ENCODE peak calls at places on chromosomes 1 and 21, in five cellular contexts. L is ovary, X is Peyer's patch, F is heart left ventricle, Y is brain microvascular endothelial cell. H is an unnamed sample.

GRCh38 chr1:158016651-158017335 is 23.3 kb downstream of the KIRREL1 start:
- DNase-seq in F (no peak), X (no peak), Y (no peak), L (no peak), H (no peak)

GRCh38 chr21:36693144-36694040 is 5.5 kb upstream of the SIM2 start:
- DNase-seq in Y (no peak), F (no peak), X (no peak), L (no peak), H (no peak)

GRCh38 chr21:25464275-25464674 is 143.0 kb downstream of the MRPL39 start:
- DNase-seq in L (no peak), F (no peak), Y (no peak), X (no peak), H (no peak)

GRCh38 chr1:21012937-21013336 is 163.8 kb downstream of the EIF4G3 start:
- DNase-seq in L (no peak), F (no peak), Y (no peak), X (no peak), H (no peak)

GRCh38 chr21:37263827-37264226 is 3.3 kb downstream of the VPS26C start:
- DNase-seq in X (no peak), L (no peak), F (no peak), Y (peak; percentile 5), H (no peak)

GRCh38 chr21:16330340-16331319 is 600.8 kb downstream of the USP25 start:
- DNase-seq in Y (peak; percentile 71), L (no peak), X (no peak), F (no peak), H (peak; percentile 33)

GRCh38 chr1:54290443-54291184 is 90.6 kb downstream of the MRPL37 start:
- DNase-seq in F (no peak), X (peak; percentile 69), L (no peak), Y (no peak), H (peak; percentile 56)

GRCh38 chr1:221858758-221859157 is 116.9 kb upstream of the DUSP10 start:
- DNase-seq in Y (peak; percentile 70), F (no peak), L (no peak), X (no peak), H (no peak)

GRCh38 chr1:11289064-11289463 is 16.1 kb downstream of the UBIAD1 start:
- DNase-seq in L (no peak), Y (no peak), X (no peak), F (no peak), H (no peak)

GRCh38 chr1:36284061-36284460 is 22.1 kb upstream of the SH3D21 start:
- DNase-seq in Y (no peak), L (no peak), F (no peak), X (no peak), H (no peak)

GRCh38 chr21:26961704-26962103 is 5.2 kb downstream of the ADAMTS5 start:
- DNase-seq in X (no peak), F (no peak), Y (no peak), L (peak; percentile 22), H (no peak)

GRCh38 chr1:226644541-226645176 is 94.4 kb downstream of the ITPKB start:
- DNase-seq in F (peak; percentile 20), Y (no peak), X (no peak), L (no peak), H (no peak)

GRCh38 chr1:17545354-17545753 is 5.9 kb downstream of the ARHGEF10L start:
- DNase-seq in F (no peak), L (no peak), X (no peak), Y (no peak), H (no peak)
- H3K27ac ChIP-seq in F (no peak overlapping the region), L (no peak overlapping the region), X (peak overlapping the region; percentile 22), Y (no peak overlapping the region), H (no peak overlapping the region)

GRCh38 chr1:208237241-208237640 is 6.9 kb downstream of the PLXNA2 start:
- DNase-seq in Y (no peak), X (no peak), F (no peak), L (no peak), H (no peak)

GRCh38 chr1:208240698-208241355 is 3.4 kb downstream of the PLXNA2 start:
- DNase-seq in X (no peak), F (no peak), L (peak; percentile 7), Y (no peak), H (no peak)

GRCh38 chr1:208241541-208241940 is 2.6 kb downstream of the PLXNA2 start:
- DNase-seq in L (no peak), Y (no peak), X (no peak), F (no peak), H (no peak)

GRCh38 chr1:208239518-208240381 is 4.4 kb downstream of the PLXNA2 start:
- DNase-seq in X (peak; percentile 69), F (no peak), Y (no peak), L (peak; percentile 14), H (no peak)

DNA sequence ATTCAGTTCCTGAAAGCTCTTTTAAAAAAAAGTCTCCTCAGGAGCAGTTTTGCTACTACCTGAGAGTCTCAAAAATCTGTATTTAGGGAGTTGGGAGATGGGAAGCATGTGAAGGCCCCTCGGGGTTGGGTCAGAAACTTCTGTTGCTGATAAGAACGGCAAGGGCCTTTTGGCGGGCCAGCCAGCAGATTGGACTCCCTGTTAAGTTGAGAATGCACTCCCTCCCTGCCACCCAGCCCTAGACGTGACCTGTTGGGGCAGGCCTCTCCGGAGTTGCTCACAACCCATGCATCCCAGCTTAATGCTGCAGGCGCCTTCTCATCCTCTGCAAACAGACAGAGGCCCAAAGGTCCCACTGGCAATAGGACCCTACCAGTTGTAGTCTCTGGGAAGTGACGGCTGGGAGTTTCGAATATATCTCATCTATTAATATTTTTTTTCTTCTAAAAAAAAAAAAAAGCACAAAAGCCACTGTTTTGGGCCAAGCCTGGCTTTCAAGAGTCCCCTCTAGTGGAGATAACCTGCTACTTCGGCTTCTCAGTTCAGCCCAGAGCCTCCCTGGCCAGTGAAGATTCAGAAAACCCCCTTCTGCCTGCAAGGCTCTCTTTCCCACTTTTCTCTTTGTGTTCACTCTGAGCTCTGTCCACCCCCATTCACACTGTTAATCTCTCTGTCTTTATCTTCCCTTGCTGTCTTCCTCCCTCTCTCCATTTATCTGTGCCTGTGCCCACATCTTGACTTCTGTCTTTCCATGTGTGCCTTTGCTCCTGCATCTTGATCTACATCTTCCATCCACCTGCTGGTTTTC is 5.3 kb downstream of the PLXNA2 start:
- DNase-seq in F (no peak), X (no peak), L (peak; percentile 46), Y (peak; percentile 56), H (peak; percentile 11)
- H3K27ac ChIP-seq in F (peak overlapping the region; percentile 42), X (peak overlapping the region; percentile 55), L (peak overlapping the region; percentile 42), Y (no peak overlapping the region), H (no peak overlapping the region)

DNA sequence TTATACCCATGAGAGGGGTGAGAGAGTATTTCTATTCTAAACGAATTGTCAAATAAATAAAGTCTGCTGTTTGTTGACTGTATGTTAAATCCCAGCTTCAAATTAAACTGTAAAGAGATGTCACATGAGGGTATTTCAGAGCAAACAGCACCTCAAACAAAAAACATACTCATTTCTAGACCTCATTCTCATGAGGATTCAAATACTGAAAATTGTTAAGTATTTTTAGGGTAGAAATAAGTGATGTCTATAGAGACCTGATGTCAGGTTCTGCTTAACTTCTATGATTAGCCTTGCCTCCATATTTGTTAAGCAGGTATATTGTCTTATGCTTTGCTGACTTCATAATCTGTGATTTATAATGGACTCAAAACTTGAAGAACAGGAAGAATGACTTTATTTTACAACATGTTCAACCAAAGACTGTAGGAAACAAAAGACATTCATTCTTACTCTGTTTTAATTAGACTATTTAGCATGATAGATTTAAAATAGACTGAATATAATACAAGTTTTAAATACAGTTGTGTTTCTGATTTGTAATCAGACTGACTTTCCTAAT is 63.0 kb downstream of the CDC14A start:
- DNase-seq in F (no peak), X (no peak), L (no peak), Y (no peak), H (no peak)
- H3K27ac ChIP-seq in F (no peak overlapping the region), X (no peak overlapping the region), L (no peak overlapping the region), Y (no peak overlapping the region), H (peak overlapping the region; percentile 44)

GRCh38 chr1:8241417-8242014 is 76.4 kb upstream of the SLC45A1 start:
- DNase-seq in Y (no peak), L (no peak), F (no peak), X (peak; percentile 87), H (no peak)

GRCh38 chr1:8238141-8239038 is 79.5 kb upstream of the SLC45A1 start:
- DNase-seq in X (peak; percentile 51), Y (peak; percentile 99), F (no peak), L (no peak), H (no peak)

GRCh38 chr1:8239039-8239305 is 78.9 kb upstream of the SLC45A1 start:
- DNase-seq in X (peak; percentile 68), F (no peak), Y (peak; percentile 46), L (peak; percentile 49), H (no peak)

GRCh38 chr1:8242498-8242897 is 75.4 kb upstream of the SLC45A1 start:
- DNase-seq in F (no peak), Y (no peak), L (no peak), X (no peak), H (no peak)

GRCh38 chr1:8239306-8240023 is 78.4 kb upstream of the SLC45A1 start:
- DNase-seq in X (peak; percentile 77), Y (peak; percentile 61), L (peak; percentile 37), F (no peak), H (no peak)
- H3K27ac ChIP-seq in X (peak overlapping the region; percentile 62), Y (peak overlapping the region; percentile 99), L (no peak overlapping the region), F (no peak overlapping the region), H (no peak overlapping the region)

GRCh38 chr1:41447995-41448770 is 36.3 kb downstream of the EDN2 start:
- DNase-seq in Y (no peak), X (no peak), F (no peak), L (no peak), H (no peak)
- H3K27ac ChIP-seq in Y (no peak overlapping the region), X (no peak overlapping the region), F (no peak overlapping the region), L (no peak overlapping the region), H (no peak overlapping the region)

DNA sequence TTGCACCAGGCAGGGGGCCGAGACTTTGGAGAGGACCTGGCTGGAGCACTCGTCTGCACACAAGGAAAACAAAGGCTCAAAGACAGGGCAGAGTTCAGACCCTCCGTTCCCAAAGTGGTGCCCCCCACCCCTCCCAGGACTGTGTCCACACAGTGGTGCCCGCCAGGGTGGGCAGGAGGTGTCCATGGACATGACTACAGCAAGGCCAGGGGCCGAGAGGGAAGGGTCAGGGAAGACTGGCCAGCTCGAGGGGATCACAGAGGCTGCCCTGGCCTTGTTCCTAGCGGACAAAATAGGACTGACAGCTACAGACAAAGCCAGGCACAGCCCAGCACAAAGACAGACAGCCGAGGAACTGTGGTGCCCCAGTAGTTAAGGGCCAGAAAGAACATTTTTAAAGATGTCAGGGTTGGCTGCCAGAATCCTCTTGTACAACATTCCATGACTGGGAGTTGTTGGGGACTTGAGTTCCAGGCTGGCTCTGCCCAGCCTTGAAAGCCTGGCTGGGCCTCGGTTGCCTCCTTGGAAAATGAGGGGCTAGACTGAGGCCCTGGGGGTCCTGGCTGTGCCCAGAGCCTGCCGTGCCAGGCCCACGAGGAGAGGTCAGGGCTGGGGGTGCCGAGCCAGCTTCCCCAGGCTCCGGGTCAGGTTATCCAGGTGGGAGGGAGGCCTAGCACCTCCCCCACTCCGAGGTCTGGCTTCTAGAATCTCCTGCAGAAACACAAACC is 63.7 kb downstream of the SLX9 start:
- DNase-seq in L (no peak), F (peak; percentile 24), X (no peak), Y (no peak), H (no peak)
- H3K27ac ChIP-seq in L (no peak overlapping the region), F (no peak overlapping the region), X (no peak overlapping the region), Y (no peak overlapping the region), H (no peak overlapping the region)

GRCh38 chr1:52602328-52603300 is at the start of gene GPX7:
- DNase-seq in L (peak; percentile 34), Y (peak; percentile 11), X (peak; percentile 73), F (peak; percentile 68), H (peak; percentile 68)
- H3K27ac ChIP-seq in L (peak within 1 kb of the TSS; percentile 87), Y (no peak within 1 kb of the TSS), X (peak within 1 kb of the TSS; percentile 66), F (peak within 1 kb of the TSS; percentile 79), H (peak within 1 kb of the TSS; percentile 82)